ENCODE peak calls at places on chromosomes 2 and 18, in four cellular contexts. C is BJ, K is natural killer cell, O is NCI-H1105. B is an unnamed sample.

GRCh38 chr2:48504647-48505327 is 25.2 kb upstream of the STON1 start:
- DNase-seq in C (no peak), K (no peak), O (no peak), B (no peak)

GRCh38 chr2:105782123-105782522 is 37.4 kb downstream of the NCK2 start:
- DNase-seq in C (no peak), K (no peak), O (no peak), B (no peak)

GRCh38 chr2:3207091-3207491 is 170.5 kb downstream of the EIPR1 start:
- DNase-seq in C (no peak), K (no peak), O (no peak), B (no peak)

GRCh38 chr2:176455865-176456291 is 186.6 kb downstream of the MTX2 start:
- DNase-seq in C (no peak), K (no peak), O (no peak), B (peak)

GRCh38 chr18:36391426-36392145 is 94.1 kb downstream of the FHOD3 start:
- DNase-seq in C (no peak), K (no peak), O (no peak), B (no peak)

GRCh38 chr2:221517362-221518121 is 54.6 kb downstream of the EPHA4 start:
- DNase-seq in C (peak), K (peak), O (no peak), B (no peak)

GRCh38 chr2:200968735-200969134 is 5.3 kb upstream of the ORC2 start:
- DNase-seq in C (no peak), K (no peak), O (no peak), B (no peak)

GRCh38 chr2:59312967-59313943 is 1072.1 kb upstream of the FANCL start:
- DNase-seq in C (no peak), K (no peak), O (no peak), B (no peak)

GRCh38 chr2:181005326-181005655 is 24.9 kb downstream of the UBE2E3 start:
- DNase-seq in C (no peak), K (no peak), O (no peak), B (no peak)

GRCh38 chr2:62461707-62462106 is 44.3 kb downstream of the TMEM17 start:
- DNase-seq in C (no peak), K (no peak), O (no peak), B (no peak)

GRCh38 chr2:239803764-239804111 is 221.4 kb downstream of the NDUFA10 start:
- DNase-seq in C (no peak), K (no peak), O (no peak), B (no peak)

GRCh38 chr2:65016789-65017188 is 27.6 kb downstream of the SLC1A4 start:
- DNase-seq in C (no peak), K (no peak), O (no peak), B (no peak)

GRCh38 chr18:55384551-55385275 is 203.3 kb downstream of the TCF4 start:
- DNase-seq in C (no peak), K (no peak), O (peak), B (peak)

GRCh38 chr2:218039171-218039570 is 29.9 kb upstream of the RUFY4 start:
- DNase-seq in C (no peak), K (no peak), O (no peak), B (no peak)

GRCh38 chr2:118864207-118864606 is 16.8 kb upstream of the EN1 start:
- DNase-seq in C (no peak), K (no peak), O (no peak), B (no peak)

GRCh38 chr2:118667964-118668363 is 179.5 kb downstream of the EN1 start:
- DNase-seq in C (peak), K (no peak), O (no peak), B (no peak)

GRCh38 chr2:73089270-73090030 is 17.9 kb upstream of the SFXN5 start:
- DNase-seq in C (peak), K (no peak), O (no peak), B (peak)

GRCh38 chr18:22977847-22978701 is 44.9 kb downstream of the RBBP8 start:
- DNase-seq in C (peak), K (no peak), O (no peak), B (no peak)

GRCh38 chr2:198006733-198007132 is 202.3 kb downstream of the PLCL1 start:
- DNase-seq in C (no peak), K (no peak), O (no peak), B (no peak)

GRCh38 chr2:169139993-169140767 is 70.8 kb downstream of the DHRS9 start:
- DNase-seq in C (no peak), K (no peak), O (no peak), B (no peak)

GRCh38 chr2:205734436-205734835 is 52.1 kb downstream of the NRP2 start:
- DNase-seq in C (no peak), K (no peak), O (no peak), B (peak)

GRCh38 chr2:24365051-24365450 is 4.7 kb upstream of the ITSN2 start:
- DNase-seq in C (no peak), K (no peak), O (peak), B (no peak)

GRCh38 chr2:191315365-191315752 is 70.2 kb downstream of the MYO1B start:
- DNase-seq in C (no peak), K (no peak), O (no peak), B (no peak)

GRCh38 chr2:237465515-237466227 is 21.4 kb upstream of the MLPH start:
- DNase-seq in C (peak), K (no peak), O (no peak), B (no peak)

GRCh38 chr18:78814321-78814720 is 165.3 kb upstream of the SALL3 start:
- DNase-seq in C (no peak), K (no peak), O (no peak), B (peak)

GRCh38 chr2:10305715-10306114 is 3.0 kb downstream of the HPCAL1 start:
- DNase-seq in C (no peak), K (no peak), O (no peak), B (peak)

GRCh38 chr18:24695168-24695567 is 234.7 kb downstream of the HRH4 start:
- DNase-seq in C (no peak), K (no peak), O (no peak), B (no peak)